ENCODE peak calls at places on chromosomes 12 and 14, in seven cellular contexts. U is tibial artery; O is central memory CD8-positive, alpha-beta T cell; S is colonic mucosa; Z is HCEC 1CT; Q is stimulated activated CD4-positive, alpha-beta T cell treated with anti-CD3 and anti-CD28 coated beads, Interleukin-2, amount 100 ng/mL, for 4 hours; T is hepatocyte. C is an unnamed sample.

GRCh38 chr12:22684526-22685118 is 59.7 kb downstream of the ETNK1 start:
- DNase-seq in S (no peak), Z (peak; percentile 59), U (no peak), O (no peak), Q (no peak), T (peak; percentile 59), C (peak; percentile 36)

GRCh38 chr12:123997908-123998307 is 24.9 kb downstream of the ZNF664 start:
- DNase-seq in U (no peak), S (no peak), Z (no peak), Q (no peak), T (no peak), O (no peak), C (no peak)

GRCh38 chr12:9344540-9344939 is 136.3 kb upstream of the PZP start:
- DNase-seq in Z (peak; percentile 21), Q (no peak), S (no peak), U (no peak), O (no peak), T (no peak), C (no peak)

GRCh38 chr12:132665149-132665491 is 22.0 kb downstream of the POLE start:
- DNase-seq in S (no peak), Q (no peak), Z (no peak), U (no peak), O (no peak), T (no peak), C (no peak)

GRCh38 chr14:76924363-76925151 is 98.3 kb downstream of the LRRC74A start:
- DNase-seq in O (no peak), S (no peak), T (peak; percentile 77), Z (no peak), U (no peak), Q (no peak), C (peak; percentile 98)

GRCh38 chr12:128450810-128451209 is 183.8 kb downstream of the TMEM132C start:
- DNase-seq in U (no peak), S (no peak), Z (no peak), Q (no peak), T (no peak), O (no peak), C (no peak)

GRCh38 chr12:117836999-117837736 is 131.6 kb downstream of the KSR2 start:
- DNase-seq in O (peak; percentile 61), S (peak; percentile 84), Z (peak; percentile 47), Q (peak; percentile 44), T (peak; percentile 86), U (peak; percentile 71), C (peak; percentile 74)

GRCh38 chr12:93741741-93742085 is 64.5 kb downstream of the CRADD start:
- DNase-seq in S (peak; percentile 27), T (peak; percentile 32), U (no peak), Z (peak; percentile 49), O (no peak), Q (no peak), C (peak; percentile 74)

GRCh38 chr12:26101833-26102232 is 23.0 kb downstream of the BHLHE41 start:
- DNase-seq in S (no peak), Z (no peak), O (no peak), Q (no peak), T (no peak), U (no peak), C (no peak)

GRCh38 chr12:3315201-3315661 is 175.8 kb upstream of the PRMT8 start:
- DNase-seq in T (no peak), O (no peak), Z (peak; percentile 65), U (no peak), Q (no peak), S (no peak), C (peak; percentile 98)

GRCh38 chr12:127560041-127560478 is 706.9 kb upstream of the TMEM132C start:
- DNase-seq in Z (no peak), T (no peak), O (no peak), S (no peak), Q (no peak), U (no peak), C (no peak)

GRCh38 chr14:99668307-99668997 is 15.6 kb upstream of the CYP46A1 start:
- DNase-seq in T (no peak), Z (no peak), U (no peak), S (no peak), O (no peak), Q (no peak), C (no peak)

GRCh38 chr14:56112781-56113180 is 5.4 kb upstream of the PELI2 start:
- DNase-seq in Z (no peak), T (no peak), S (no peak), O (no peak), U (no peak), Q (no peak), C (no peak)

GRCh38 chr12:76260390-76260748 is 87.8 kb downstream of the BBS10 start:
- DNase-seq in S (no peak), O (no peak), T (no peak), Q (no peak), U (no peak), Z (peak; percentile 74), C (no peak)

GRCh38 chr12:108772896-108773797 is 41.8 kb upstream of the CORO1C start:
- DNase-seq in Q (no peak), O (no peak), U (no peak), Z (no peak), S (no peak), T (no peak), C (peak; percentile 63)

GRCh38 chr12:124545508-124546418 is 21.6 kb downstream of the NCOR2 start:
- DNase-seq in T (no peak), U (no peak), S (no peak), Z (peak; percentile 76), O (no peak), Q (no peak), C (no peak)

GRCh38 chr12:88309546-88309945 is 167.4 kb downstream of the TMTC3 start:
- DNase-seq in O (no peak), S (no peak), U (no peak), Z (peak; percentile 81), T (no peak), Q (no peak), C (no peak)

GRCh38 chr14:102795060-102795925 is 18.0 kb downstream of the TRAF3 start:
- DNase-seq in Z (peak; percentile 77), U (peak; percentile 82), S (peak; percentile 67), Q (no peak), T (peak; percentile 83), O (no peak), C (peak; percentile 91)

GRCh38 chr12:29167410-29167809 is 18.3 kb downstream of the FAR2 start:
- DNase-seq in Z (no peak), Q (no peak), S (no peak), T (no peak), O (no peak), U (no peak), C (no peak)

GRCh38 chr14:93742761-93743160 is 45.5 kb downstream of the PRIMA1 start:
- DNase-seq in Z (no peak), S (no peak), U (no peak), O (no peak), T (peak; percentile 30), Q (no peak), C (no peak)

GRCh38 chr12:113940357-113940756 is 25.8 kb downstream of the RBM19 start:
- DNase-seq in O (no peak), U (no peak), T (no peak), Q (no peak), S (no peak), Z (no peak), C (no peak)

GRCh38 chr14:79587875-79588274 is 623.4 kb downstream of the DIO2 start:
- DNase-seq in U (no peak), O (no peak), S (no peak), Z (no peak), Q (no peak), T (no peak), C (no peak)

GRCh38 chr14:49187799-49188198 is 398.4 kb downstream of the RPS29 start:
- DNase-seq in T (no peak), S (no peak), U (no peak), Q (no peak), Z (no peak), O (no peak), C (no peak)

GRCh38 chr14:58535084-58535483 is 102.7 kb upstream of the DACT1 start:
- DNase-seq in Q (no peak), O (no peak), T (no peak), Z (no peak), U (no peak), S (no peak), C (no peak)

GRCh38 chr12:7176595-7176994 is 12.9 kb upstream of the PEX5 start:
- DNase-seq in U (no peak), T (no peak), Z (no peak), O (no peak), S (no peak), Q (no peak), C (no peak)

GRCh38 chr12:118866346-118866745 is 115.0 kb upstream of the SRRM4 start:
- DNase-seq in S (no peak), U (no peak), Z (no peak), O (no peak), Q (no peak), T (peak; percentile 6), C (no peak)

GRCh38 chr14:35406811-35407630 is 2.5 kb upstream of the NFKBIA start:
- DNase-seq in Z (peak; percentile 72), Q (no peak), O (no peak), U (no peak), S (no peak), T (peak; percentile 76), C (peak; percentile 85)